ENCODE peak calls at places on chromosome 7, in seven cellular contexts. One of them, this sample, is unnamed.

GRCh38 chr7:80078159-80078731 is 56.4 kb upstream of the GNAI1 start:
- DNase-seq in COR-L47: peak
- DNase-seq in AG09309: no peak
- DNase-seq in T follicular helper cell: no peak
- DNase-seq in amygdala: no peak
- DNase-seq in stimulated activated CD4-positive, alpha-beta T cell treated with anti-CD3 and anti-CD28 coated beads, Interleukin-15, amount 100 ng/mL, for 1 hour: no peak
- DNase-seq in endothelial cell: no peak
- DNase-seq in this sample: no peak

GRCh38 chr7:140276001-140276400 is 99.2 kb upstream of the KDM7A start:
- DNase-seq in AG09309: no peak
- DNase-seq in stimulated activated CD4-positive, alpha-beta T cell treated with anti-CD3 and anti-CD28 coated beads, Interleukin-15, amount 100 ng/mL, for 1 hour: no peak
- DNase-seq in COR-L47: no peak
- DNase-seq in T follicular helper cell: no peak
- DNase-seq in amygdala: no peak
- DNase-seq in endothelial cell: no peak
- DNase-seq in this sample: no peak

GRCh38 chr7:130367836-130368235 is 12.5 kb upstream of the CPA1 start:
- DNase-seq in endothelial cell: no peak
- DNase-seq in T follicular helper cell: no peak
- DNase-seq in COR-L47: no peak
- DNase-seq in amygdala: no peak
- DNase-seq in stimulated activated CD4-positive, alpha-beta T cell treated with anti-CD3 and anti-CD28 coated beads, Interleukin-15, amount 100 ng/mL, for 1 hour: no peak
- DNase-seq in AG09309: no peak
- DNase-seq in this sample: no peak

GRCh38 chr7:96663457-96663856 is 46.2 kb downstream of the SEM1 start:
- DNase-seq in T follicular helper cell: no peak
- DNase-seq in endothelial cell: no peak
- DNase-seq in stimulated activated CD4-positive, alpha-beta T cell treated with anti-CD3 and anti-CD28 coated beads, Interleukin-15, amount 100 ng/mL, for 1 hour: no peak
- DNase-seq in AG09309: no peak
- DNase-seq in amygdala: no peak
- DNase-seq in COR-L47: no peak
- DNase-seq in this sample: no peak

GRCh38 chr7:79548616-79549206 is 95.2 kb upstream of the MAGI2 start:
- DNase-seq in T follicular helper cell: no peak
- DNase-seq in amygdala: no peak
- DNase-seq in stimulated activated CD4-positive, alpha-beta T cell treated with anti-CD3 and anti-CD28 coated beads, Interleukin-15, amount 100 ng/mL, for 1 hour: no peak
- DNase-seq in endothelial cell: no peak
- DNase-seq in AG09309: no peak
- DNase-seq in COR-L47: no peak
- DNase-seq in this sample: no peak

GRCh38 chr7:37927739-37928444 is 7.5 kb downstream of the EPDR1 start:
- DNase-seq in COR-L47: no peak
- DNase-seq in stimulated activated CD4-positive, alpha-beta T cell treated with anti-CD3 and anti-CD28 coated beads, Interleukin-15, amount 100 ng/mL, for 1 hour: no peak
- DNase-seq in amygdala: no peak
- DNase-seq in endothelial cell: no peak
- DNase-seq in T follicular helper cell: no peak
- DNase-seq in AG09309: no peak
- DNase-seq in this sample: no peak

GRCh38 chr7:158447206-158448171 is 140.1 kb downstream of the PTPRN2 start:
- DNase-seq in AG09309: no peak
- DNase-seq in T follicular helper cell: no peak
- DNase-seq in COR-L47: peak
- DNase-seq in amygdala: no peak
- DNase-seq in stimulated activated CD4-positive, alpha-beta T cell treated with anti-CD3 and anti-CD28 coated beads, Interleukin-15, amount 100 ng/mL, for 1 hour: no peak
- DNase-seq in endothelial cell: no peak
- DNase-seq in this sample: no peak

GRCh38 chr7:45246339-45246738 is 88.7 kb downstream of the RAMP3 start:
- DNase-seq in endothelial cell: no peak
- DNase-seq in AG09309: no peak
- DNase-seq in T follicular helper cell: no peak
- DNase-seq in stimulated activated CD4-positive, alpha-beta T cell treated with anti-CD3 and anti-CD28 coated beads, Interleukin-15, amount 100 ng/mL, for 1 hour: no peak
- DNase-seq in COR-L47: no peak
- DNase-seq in amygdala: no peak
- DNase-seq in this sample: no peak

GRCh38 chr7:34187908-34188307 is 282.6 kb downstream of the BMPER start:
- DNase-seq in T follicular helper cell: no peak
- DNase-seq in COR-L47: no peak
- DNase-seq in amygdala: no peak
- DNase-seq in stimulated activated CD4-positive, alpha-beta T cell treated with anti-CD3 and anti-CD28 coated beads, Interleukin-15, amount 100 ng/mL, for 1 hour: no peak
- DNase-seq in endothelial cell: no peak
- DNase-seq in AG09309: no peak
- DNase-seq in this sample: no peak

GRCh38 chr7:128139406-128139805 is 101.7 kb upstream of the LEP start:
- DNase-seq in endothelial cell: no peak
- DNase-seq in T follicular helper cell: no peak
- DNase-seq in AG09309: no peak
- DNase-seq in amygdala: no peak
- DNase-seq in COR-L47: no peak
- DNase-seq in stimulated activated CD4-positive, alpha-beta T cell treated with anti-CD3 and anti-CD28 coated beads, Interleukin-15, amount 100 ng/mL, for 1 hour: no peak
- DNase-seq in this sample: no peak

GRCh38 chr7:129835436-129836020 is 117.2 kb downstream of the UBE2H start:
- DNase-seq in COR-L47: no peak
- DNase-seq in amygdala: no peak
- DNase-seq in T follicular helper cell: no peak
- DNase-seq in endothelial cell: no peak
- DNase-seq in AG09309: no peak
- DNase-seq in stimulated activated CD4-positive, alpha-beta T cell treated with anti-CD3 and anti-CD28 coated beads, Interleukin-15, amount 100 ng/mL, for 1 hour: no peak
- DNase-seq in this sample: no peak